ENCODE peak calls at places on chromosomes 5 and 9, in five cellular contexts. J is A549, E is suprapubic skin, D is tibial nerve, C is stomach. N is an unnamed sample.

GRCh38 chr9:130834371-130835311 is at the start of gene ABL1:
- DNase-seq in J (peak; percentile 85), E (peak; percentile 83), D (peak; percentile 57), C (peak; percentile 77), N (peak; percentile 70)

GRCh38 chr5:151675225-151675955 is 11.3 kb downstream of the SPARC start:
- DNase-seq in J (no peak), E (no peak), D (no peak), C (no peak), N (no peak)

GRCh38 chr5:5432020-5432707 is 9.7 kb downstream of the ICE1 start:
- DNase-seq in J (no peak), E (no peak), D (no peak), C (no peak), N (no peak)

GRCh38 chr9:15104826-15105420 is 194.7 kb upstream of the FREM1 start:
- DNase-seq in J (peak; percentile 41), E (no peak), D (no peak), C (no peak), N (no peak)

GRCh38 chr5:150625831-150626746 is 14.4 kb upstream of the SYNPO start:
- DNase-seq in J (no peak), E (no peak), D (no peak), C (no peak), N (peak; percentile 50)

GRCh38 chr9:132849168-132849831 is 28.8 kb downstream of the AK8 start:
- DNase-seq in J (no peak), E (no peak), D (no peak), C (peak; percentile 85), N (no peak)

GRCh38 chr9:27248702-27249101 is 48.2 kb downstream of the EQTN start:
- DNase-seq in J (no peak), E (no peak), D (no peak), C (no peak), N (no peak)

GRCh38 chr5:112971285-112971684 is 5.3 kb upstream of the DCP2 start:
- DNase-seq in J (no peak), E (no peak), D (no peak), C (no peak), N (no peak)

GRCh38 chr5:127887282-127887681 is 184.1 kb downstream of the CCDC192 start:
- DNase-seq in J (peak; percentile 42), E (no peak), D (no peak), C (no peak), N (no peak)

GRCh38 chr9:128553695-128554094 is 1.3 kb downstream of the SPTAN1 start:
- DNase-seq in J (peak; percentile 66), E (no peak), D (no peak), C (no peak), N (no peak)

GRCh38 chr5:117623042-117623815 is 1048.6 kb upstream of the SEMA6A start:
- DNase-seq in J (no peak), E (no peak), D (no peak), C (no peak), N (no peak)

GRCh38 chr5:111394580-111394979 is 117.8 kb downstream of the STARD4 start:
- DNase-seq in J (no peak), E (no peak), D (no peak), C (no peak), N (no peak)

GRCh38 chr9:34580358-34580757 is 9.2 kb downstream of the CNTFR start:
- DNase-seq in J (no peak), E (no peak), D (no peak), C (no peak), N (no peak)
- H3K4me3 ChIP-seq in J (no peak overlapping the region), E (no peak overlapping the region), D (no peak overlapping the region), C (no peak overlapping the region), N (no peak overlapping the region)

DNA sequence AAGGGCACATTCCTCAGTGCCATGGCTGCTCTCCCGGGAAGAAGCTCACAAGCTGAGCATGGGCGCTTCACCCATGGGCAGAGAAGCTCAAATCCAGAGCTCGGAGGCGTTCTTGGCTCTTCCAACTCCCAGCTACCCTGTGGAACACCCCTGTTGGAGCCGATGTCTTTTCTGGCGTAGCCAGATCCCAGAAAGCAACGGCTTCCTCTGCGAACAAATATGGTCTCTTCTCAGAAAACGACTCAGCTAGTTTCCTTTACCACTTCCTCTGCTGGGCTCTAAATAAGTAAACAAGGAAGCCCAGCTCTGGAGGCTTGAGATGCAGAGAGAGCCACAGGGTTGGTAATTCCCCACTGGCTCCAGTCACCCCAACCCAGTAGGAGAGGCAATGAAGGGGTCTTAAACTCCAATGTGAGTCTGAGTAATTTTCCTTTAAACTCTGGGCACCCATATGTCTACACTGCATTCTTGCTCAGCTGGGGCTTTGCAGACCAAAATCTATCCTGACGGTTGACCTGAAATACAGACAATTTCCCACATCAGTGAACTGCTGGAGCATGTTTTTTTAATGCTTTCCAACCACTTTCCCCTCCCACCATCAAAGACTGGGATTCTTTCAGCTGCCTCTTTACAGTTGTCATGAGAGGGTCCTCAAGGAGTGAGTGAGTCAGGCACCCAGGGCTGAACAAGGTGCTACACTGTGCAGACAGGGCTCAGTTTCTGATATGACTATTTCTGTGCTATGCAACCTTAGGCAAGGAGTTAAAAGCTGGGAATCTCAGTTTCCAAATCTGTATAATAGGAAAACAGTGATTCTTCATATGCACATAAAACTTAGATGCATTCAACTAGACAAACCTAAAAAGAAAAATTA is at the start of gene LCP2:
- DNase-seq in J (no peak), E (no peak), D (no peak), C (no peak), N (no peak)
- TF ChIP-seq POLR2A in J (no peak), E (no peak), D (peak; percentile 33), C (no peak), N (no peak)

DNA sequence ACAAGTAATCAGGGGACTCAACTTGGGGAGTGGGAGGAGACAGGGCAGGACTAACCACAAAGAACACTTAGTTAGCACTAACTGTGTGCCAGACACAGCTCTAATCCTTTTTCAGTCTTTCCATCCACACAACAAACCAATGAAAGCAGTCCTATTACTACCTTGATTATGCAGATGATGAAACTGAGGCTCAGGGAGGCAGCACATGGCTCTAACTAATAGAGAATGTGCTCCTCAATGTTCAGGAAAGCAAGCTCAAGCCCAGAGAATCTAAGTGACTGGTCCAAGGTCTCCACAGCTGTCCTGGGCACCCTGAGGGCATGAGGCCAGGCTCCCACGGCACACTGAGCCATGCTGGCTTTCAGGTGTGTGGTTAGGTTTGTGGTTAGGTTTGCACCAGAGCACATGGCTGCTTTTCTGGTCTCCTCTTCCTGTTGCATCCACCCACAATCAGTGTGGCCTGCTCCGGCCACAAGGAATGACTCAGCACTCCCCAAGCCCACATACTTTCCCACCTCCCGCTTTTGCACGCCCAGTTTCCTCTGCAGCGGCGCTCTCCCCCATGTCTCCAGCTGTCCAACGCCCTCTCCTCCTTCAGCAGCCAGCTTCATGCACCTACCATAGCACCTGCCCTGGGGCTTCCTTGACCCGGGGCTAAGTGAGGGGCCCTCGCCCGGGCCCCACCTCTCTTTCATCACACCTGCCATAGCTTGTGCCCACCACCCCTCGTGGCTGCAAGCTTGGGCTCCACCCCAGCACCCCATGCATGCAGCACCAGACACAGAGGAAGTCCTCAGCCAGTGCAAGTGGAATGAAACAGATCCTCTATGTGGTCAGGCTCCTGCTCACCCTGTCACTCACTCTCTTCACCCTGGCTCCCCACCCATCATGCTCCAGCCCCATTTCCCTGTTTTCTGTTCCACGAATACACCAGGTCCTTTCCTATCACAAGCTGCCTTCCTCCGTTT is 133.1 kb downstream of the GABBR2 start:
- DNase-seq in J (peak; percentile 12), E (no peak), D (no peak), C (peak; percentile 19), N (no peak)
- TF ChIP-seq EP300 in J (no peak), E (no peak), D (no peak), C (no peak), N (no peak)

DNA sequence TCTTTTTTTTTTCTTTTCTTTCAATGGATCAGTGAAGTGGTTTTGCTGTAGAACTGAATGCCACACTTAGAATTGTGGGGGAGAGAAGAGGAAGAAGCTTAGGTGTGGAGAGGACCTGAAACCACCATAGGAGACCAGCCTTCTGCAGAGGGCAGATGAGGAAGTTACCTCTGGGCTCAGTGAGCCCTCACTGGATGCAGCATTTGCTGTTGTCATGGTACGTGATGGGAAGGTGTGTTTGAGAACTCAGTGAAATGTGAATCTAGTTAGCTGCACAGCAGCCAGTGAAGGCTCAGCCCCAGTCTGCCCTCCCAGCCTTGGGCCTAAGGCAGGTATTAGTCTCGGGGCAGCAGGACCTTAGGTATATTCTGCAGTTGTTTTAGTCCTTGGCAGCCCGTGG is 17.5 kb downstream of the CYFIP2 start:
- DNase-seq in J (no peak), E (no peak), D (no peak), C (no peak), N (no peak)
- H3K4me3 ChIP-seq in J (no peak overlapping the region), E (no peak overlapping the region), D (no peak overlapping the region), C (no peak overlapping the region), N (no peak overlapping the region)

GRCh38 chr9:5582835-5583195 is 46.1 kb upstream of the RIC1 start:
- DNase-seq in J (no peak), E (no peak), D (no peak), C (no peak), N (peak; percentile 15)
- TF ChIP-seq POLR2A in J (no peak), E (no peak), D (no peak), C (no peak), N (no peak)

DNA sequence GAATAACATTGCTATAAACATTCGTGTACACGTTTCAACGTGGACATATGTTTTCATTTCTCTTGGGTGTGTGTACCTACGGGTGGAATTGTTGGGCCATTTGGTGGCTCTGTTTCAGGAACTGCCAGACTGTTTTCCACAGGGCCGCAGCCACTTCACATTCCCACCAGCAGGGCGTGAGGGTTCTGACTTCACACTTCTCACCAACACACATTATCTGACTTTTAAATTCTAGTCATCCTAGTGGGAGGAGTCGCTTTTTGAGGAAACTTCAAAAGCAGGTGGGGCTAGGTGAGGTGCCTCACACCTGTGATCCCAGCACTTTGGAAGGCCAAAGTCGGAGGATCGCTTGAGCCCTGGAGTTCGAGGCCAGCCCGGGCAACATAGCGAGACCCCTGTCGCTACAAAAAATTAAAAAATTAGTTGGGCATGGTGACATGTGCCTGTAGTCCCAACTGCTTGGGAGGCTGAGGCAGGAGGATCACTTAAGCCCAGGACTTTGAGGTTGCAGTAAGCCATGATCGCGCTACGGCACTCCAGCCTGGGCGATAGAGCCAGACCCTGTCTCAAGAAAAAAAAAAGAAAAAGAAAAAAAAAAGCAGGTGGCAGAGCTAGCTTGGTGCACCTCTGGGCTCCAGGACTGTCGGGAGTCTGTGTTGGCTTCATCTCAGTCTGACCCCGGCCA is 28.5 kb downstream of the TSPAN17 start:
- DNase-seq in J (peak; percentile 56), E (no peak), D (no peak), C (no peak), N (no peak)
- TF ChIP-seq EP300 in J (no peak), E (no peak), D (no peak), C (no peak), N (no peak)

N was measured in ovary.